ENCODE peak calls at places on chromosomes 5 and 9, in ten cellular contexts. Z is M059J; M is stimulated activated CD4-positive, alpha-beta T cell treated with anti-CD3 and anti-CD28 coated beads, TNF-alpha, amount 100 ng/mL, for 1 hour; A is brain microvascular endothelial cell; J is fibroblast of gingiva; F is SW 1271; S is NT2/D1; B is nephron progenitor cell; D is spleen; W is stomach. G is an unnamed sample.

GRCh38 chr9:103323699-103324098 is 328.6 kb downstream of the CYLC2 start:
- DNase-seq in Z (no peak), D (no peak), B (no peak), M (no peak), J (no peak), A (no peak), S (no peak), F (no peak), W (no peak), G (no peak)

GRCh38 chr5:94174748-94175411 is 433.5 kb upstream of the POU5F2 start:
- DNase-seq in S (no peak), J (peak; percentile 31), F (peak; percentile 41), M (no peak), D (no peak), B (no peak), Z (peak; percentile 75), A (peak; percentile 13), W (no peak), G (no peak)

GRCh38 chr5:123438902-123439301 is 15.7 kb upstream of the CEP120 start:
- DNase-seq in B (no peak), W (no peak), Z (peak; percentile 27), M (no peak), A (peak; percentile 13), D (no peak), F (no peak), S (no peak), J (no peak), G (no peak)

GRCh38 chr9:91865041-91865440 is 85.0 kb downstream of the ROR2 start:
- DNase-seq in Z (no peak), B (no peak), S (no peak), D (no peak), A (no peak), W (no peak), F (no peak), J (no peak), M (no peak), G (no peak)

GRCh38 chr5:168706655-168707069 is 127.5 kb upstream of the PANK3 start:
- DNase-seq in W (no peak), S (peak; percentile 35), B (peak; percentile 59), J (peak; percentile 35), A (peak; percentile 39), D (no peak), Z (peak; percentile 57), M (no peak), F (peak; percentile 42), G (peak; percentile 20)

GRCh38 chr5:101838329-101838964 is 457.6 kb downstream of the SLCO4C1 start:
- DNase-seq in S (no peak), J (no peak), M (no peak), B (no peak), F (no peak), D (no peak), A (no peak), Z (peak; percentile 47), W (no peak), G (no peak)

GRCh38 chr5:133819977-133820471 is 148.4 kb downstream of the C5orf15 start:
- DNase-seq in W (no peak), Z (peak; percentile 17), J (peak; percentile 32), D (no peak), M (no peak), F (no peak), A (no peak), B (peak; percentile 39), S (no peak), G (no peak)

GRCh38 chr5:1503301-1504243 is 20.2 kb downstream of the LPCAT1 start:
- DNase-seq in B (no peak), M (no peak), F (no peak), J (peak; percentile 23), D (peak; percentile 95), Z (no peak), W (peak; percentile 46), A (no peak), S (no peak), G (no peak)

GRCh38 chr5:1007221-1007680 is 1.4 kb upstream of the NKD2 start:
- DNase-seq in J (no peak), D (peak; percentile 48), A (no peak), W (peak; percentile 5), B (no peak), M (no peak), Z (no peak), S (no peak), F (no peak), G (no peak)

GRCh38 chr5:6819521-6819920 is 106.3 kb downstream of the TENT4A start:
- DNase-seq in A (no peak), D (no peak), B (peak; percentile 27), F (no peak), W (no peak), J (no peak), Z (no peak), S (no peak), M (no peak), G (no peak)

GRCh38 chr9:71819115-71819739 is 50.9 kb upstream of the CEMIP2 start:
- DNase-seq in F (peak; percentile 44), J (peak; percentile 12), D (no peak), S (no peak), Z (peak; percentile 41), M (no peak), A (peak; percentile 26), W (peak; percentile 45), B (peak; percentile 58), G (no peak)

GRCh38 chr9:123115146-123115913 is 81.9 kb downstream of the GPR21 start:
- DNase-seq in J (no peak), A (no peak), W (no peak), M (no peak), Z (no peak), B (no peak), F (no peak), S (no peak), D (no peak), G (no peak)

GRCh38 chr9:94948567-94949235 is 222.2 kb downstream of the AOPEP start:
- DNase-seq in Z (peak; percentile 69), W (no peak), B (no peak), F (no peak), M (no peak), A (no peak), S (no peak), D (no peak), J (no peak), G (no peak)

GRCh38 chr9:91426123-91426745 is 2.6 kb upstream of the NFIL3 start:
- DNase-seq in D (no peak), M (no peak), A (peak; percentile 28), W (no peak), F (peak; percentile 72), S (no peak), B (no peak), J (peak; percentile 65), Z (peak; percentile 71), G (no peak)

GRCh38 chr9:68760674-68761003 is 55.6 kb downstream of the PIP5K1B start:
- DNase-seq in M (no peak), F (no peak), S (no peak), D (no peak), Z (no peak), A (no peak), W (no peak), B (no peak), J (no peak), G (no peak)

GRCh38 chr5:179184521-179185050 is 124.4 kb downstream of the ZNF354C start:
- DNase-seq in M (no peak), Z (no peak), J (no peak), B (no peak), F (no peak), A (no peak), W (no peak), S (no peak), D (peak; percentile 64), G (no peak)

GRCh38 chr5:159878988-159879471 is 37.3 kb upstream of the ADRA1B start:
- DNase-seq in M (no peak), J (peak; percentile 74), F (no peak), Z (peak; percentile 83), B (peak; percentile 56), W (peak; percentile 40), S (peak; percentile 70), A (peak; percentile 91), D (no peak), G (no peak)

GRCh38 chr9:99169086-99169485 is 52.7 kb downstream of the ALG2 start:
- DNase-seq in W (no peak), D (no peak), J (no peak), A (no peak), Z (no peak), B (no peak), F (no peak), M (no peak), S (no peak), G (no peak)

GRCh38 chr9:114223564-114224246 is 68.4 kb downstream of the COL27A1 start:
- DNase-seq in M (no peak), F (peak; percentile 84), S (peak; percentile 33), Z (peak; percentile 86), D (no peak), A (peak; percentile 68), J (peak; percentile 38), W (no peak), B (no peak), G (peak; percentile 66)

GRCh38 chr5:154240595-154240994 is 50.1 kb downstream of the GALNT10 start:
- DNase-seq in Z (no peak), A (no peak), D (no peak), W (no peak), B (no peak), S (no peak), M (no peak), F (no peak), J (no peak), G (no peak)

GRCh38 chr9:8208465-8208864 is 408.9 kb upstream of the DMAC1 start:
- DNase-seq in W (no peak), B (no peak), A (no peak), Z (no peak), S (no peak), J (no peak), M (no peak), D (no peak), F (no peak), G (no peak)

GRCh38 chr5:157431544-157432200 is 28.3 kb upstream of the NIPAL4 start:
- DNase-seq in Z (peak; percentile 66), D (no peak), A (peak; percentile 61), F (peak; percentile 59), W (no peak), J (peak; percentile 46), M (no peak), S (peak; percentile 13), B (no peak), G (peak; percentile 24)

GRCh38 chr9:8297047-8297446 is 497.5 kb upstream of the DMAC1 start:
- DNase-seq in W (no peak), F (no peak), D (no peak), Z (no peak), B (no peak), A (no peak), S (no peak), M (no peak), J (no peak), G (no peak)